ENCODE peak calls at places on chromosomes 11 and 22, in nine cellular contexts. L is right cardiac atrium; P is bronchial epithelial cell; Z is brain microvascular endothelial cell; G is mucosa of descending colon; O is RWPE2; D is CD4-positive, alpha-beta memory T cell; J is naive thymus-derived CD4-positive, alpha-beta T cell; S is tibial artery. C is an unnamed sample.

GRCh38 chr11:120025606-120026335 is 112.1 kb downstream of the TRIM29 start:
- DNase-seq in L (no peak), P (no peak), Z (no peak), G (no peak), O (no peak), D (no peak), J (no peak), S (no peak), C (no peak)

GRCh38 chr11:36672815-36673450 is 74.9 kb upstream of the RAG2 start:
- DNase-seq in L (no peak), P (peak), Z (peak), G (peak), O (no peak), D (peak), J (peak), S (no peak), C (peak)

GRCh38 chr11:76240143-76240505 is 33.8 kb upstream of the WNT11 start:
- DNase-seq in L (no peak), P (no peak), Z (no peak), G (no peak), O (no peak), D (no peak), J (no peak), S (no peak), C (no peak)

GRCh38 chr11:33598426-33599069 is 102.1 kb downstream of the C11orf91 start:
- DNase-seq in L (no peak), P (no peak), Z (no peak), G (no peak), O (no peak), D (no peak), J (no peak), S (no peak), C (no peak)

GRCh38 chr22:18954941-18955571 is 19.0 kb upstream of the PRODH start:
- DNase-seq in L (peak), P (no peak), Z (no peak), G (no peak), O (peak), D (no peak), J (no peak), S (peak), C (no peak)

GRCh38 chr22:41226728-41227655 is 13.7 kb downstream of the CHADL start:
- DNase-seq in L (no peak), P (no peak), Z (no peak), G (no peak), O (no peak), D (no peak), J (no peak), S (no peak), C (no peak)

GRCh38 chr11:64263021-64263946 is 12.0 kb downstream of the PLCB3 start:
- DNase-seq in L (no peak), P (peak), Z (peak), G (no peak), O (no peak), D (no peak), J (no peak), S (no peak), C (no peak)

GRCh38 chr11:43987384-43988039 is 45.1 kb downstream of the C11orf96 start:
- DNase-seq in L (peak), P (no peak), Z (peak), G (peak), O (no peak), D (no peak), J (no peak), S (peak), C (no peak)

GRCh38 chr22:46936378-46936916 is 174.0 kb downstream of the TBC1D22A start:
- DNase-seq in L (no peak), P (no peak), Z (no peak), G (peak), O (no peak), D (no peak), J (no peak), S (no peak), C (no peak)

GRCh38 chr11:10457901-10458300 is 2.8 kb downstream of the AMPD3 start:
- DNase-seq in L (no peak), P (no peak), Z (no peak), G (no peak), O (no peak), D (no peak), J (no peak), S (no peak), C (no peak)
- H3K4me3 ChIP-seq in L (no peak), P (no peak), Z (no peak), G (no peak), O (no peak), D (peak), J (no peak), S (no peak), C (peak)

DNA sequence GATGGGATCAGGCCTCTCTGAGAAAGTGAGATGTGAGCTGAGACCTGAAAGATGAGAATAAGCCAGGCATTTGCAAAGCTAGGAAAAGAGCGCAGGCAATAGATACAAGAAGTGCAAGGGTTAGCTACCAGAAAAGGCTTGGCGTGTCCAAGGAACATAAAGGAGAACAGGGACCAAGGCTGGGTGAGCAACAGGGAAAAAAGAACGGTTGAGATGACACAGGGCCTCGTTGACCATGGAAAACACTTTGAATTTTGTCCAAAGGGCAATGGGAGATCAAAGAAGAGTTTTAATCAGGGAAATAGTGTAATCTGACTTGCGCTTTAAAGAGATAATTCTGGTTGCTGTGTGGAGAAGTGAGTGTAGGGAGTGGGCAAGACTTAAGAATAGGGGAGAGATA is 35.0 kb downstream of the RAB30 start:
- DNase-seq in L (no peak), P (no peak), Z (no peak), G (no peak), O (no peak), D (no peak), J (no peak), S (no peak), C (no peak)
- H3K4me3 ChIP-seq in L (no peak), P (no peak), Z (no peak), G (no peak), O (no peak), D (no peak), J (no peak), S (no peak), C (no peak)

GRCh38 chr11:116790167-116791001 is 1.3 kb downstream of the APOA5 start:
- DNase-seq in L (no peak), P (no peak), Z (no peak), G (no peak), O (no peak), D (no peak), J (no peak), S (no peak), C (no peak)

GRCh38 chr11:116791002-116791812 is 472 bp downstream of the APOA5 start:
- DNase-seq in L (peak), P (peak), Z (peak), G (peak), O (no peak), D (peak), J (peak), S (peak), C (peak)

GRCh38 chr11:116792144-116792868 is 627 bp upstream of the APOA5 start:
- DNase-seq in L (no peak), P (no peak), Z (no peak), G (no peak), O (no peak), D (no peak), J (no peak), S (no peak), C (no peak)

GRCh38 chr11:116792869-116793475 is 1.3 kb upstream of the APOA5 start:
- DNase-seq in L (no peak), P (peak), Z (peak), G (no peak), O (no peak), D (no peak), J (no peak), S (no peak), C (no peak)

GRCh38 chr11:116791813-116792143 is at the start of gene APOA5:
- DNase-seq in L (no peak), P (no peak), Z (no peak), G (no peak), O (no peak), D (no peak), J (no peak), S (no peak), C (no peak)
- H3K4me3 ChIP-seq in L (no peak), P (no peak), Z (peak), G (no peak), O (no peak), D (no peak), J (no peak), S (no peak), C (no peak)

GRCh38 chr11:118789501-118790356 is 1.2 kb downstream of the DDX6 start:
- DNase-seq in L (no peak), P (peak), Z (peak), G (peak), O (no peak), D (peak), J (peak), S (peak), C (peak)

GRCh38 chr11:118791015-118791960 is at the start of gene DDX6:
- DNase-seq in L (peak), P (peak), Z (peak), G (peak), O (peak), D (peak), J (peak), S (peak), C (peak)

GRCh38 chr11:118790357-118791014 is 478 bp downstream of the DDX6 start:
- DNase-seq in L (peak), P (peak), Z (peak), G (peak), O (peak), D (peak), J (peak), S (peak), C (peak)

GRCh38 chr11:118791961-118792578 is 1.1 kb upstream of the DDX6 start:
- DNase-seq in L (no peak), P (no peak), Z (peak), G (peak), O (peak), D (peak), J (peak), S (peak), C (peak)

GRCh38 chr11:118792642-118793124 is 1.7 kb upstream of the DDX6 start:
- DNase-seq in L (peak), P (peak), Z (peak), G (peak), O (peak), D (peak), J (peak), S (peak), C (peak)
- H3K4me3 ChIP-seq in L (peak), P (peak), Z (peak), G (peak), O (peak), D (peak), J (peak), S (peak), C (peak)

GRCh38 chr11:69983897-69984438 is 94.1 kb upstream of the ANO1 start:
- DNase-seq in L (no peak), P (no peak), Z (no peak), G (no peak), O (no peak), D (no peak), J (no peak), S (no peak), C (no peak)

GRCh38 chr11:69983571-69983877 is 94.6 kb upstream of the ANO1 start:
- DNase-seq in L (no peak), P (no peak), Z (no peak), G (no peak), O (no peak), D (no peak), J (no peak), S (no peak), C (no peak)

GRCh38 chr11:69985654-69986420 is 92.3 kb upstream of the ANO1 start:
- DNase-seq in L (no peak), P (no peak), Z (no peak), G (no peak), O (no peak), D (no peak), J (no peak), S (no peak), C (no peak)

GRCh38 chr11:69985331-69985653 is 92.8 kb upstream of the ANO1 start:
- DNase-seq in L (no peak), P (no peak), Z (no peak), G (no peak), O (no peak), D (no peak), J (no peak), S (no peak), C (no peak)

DNA sequence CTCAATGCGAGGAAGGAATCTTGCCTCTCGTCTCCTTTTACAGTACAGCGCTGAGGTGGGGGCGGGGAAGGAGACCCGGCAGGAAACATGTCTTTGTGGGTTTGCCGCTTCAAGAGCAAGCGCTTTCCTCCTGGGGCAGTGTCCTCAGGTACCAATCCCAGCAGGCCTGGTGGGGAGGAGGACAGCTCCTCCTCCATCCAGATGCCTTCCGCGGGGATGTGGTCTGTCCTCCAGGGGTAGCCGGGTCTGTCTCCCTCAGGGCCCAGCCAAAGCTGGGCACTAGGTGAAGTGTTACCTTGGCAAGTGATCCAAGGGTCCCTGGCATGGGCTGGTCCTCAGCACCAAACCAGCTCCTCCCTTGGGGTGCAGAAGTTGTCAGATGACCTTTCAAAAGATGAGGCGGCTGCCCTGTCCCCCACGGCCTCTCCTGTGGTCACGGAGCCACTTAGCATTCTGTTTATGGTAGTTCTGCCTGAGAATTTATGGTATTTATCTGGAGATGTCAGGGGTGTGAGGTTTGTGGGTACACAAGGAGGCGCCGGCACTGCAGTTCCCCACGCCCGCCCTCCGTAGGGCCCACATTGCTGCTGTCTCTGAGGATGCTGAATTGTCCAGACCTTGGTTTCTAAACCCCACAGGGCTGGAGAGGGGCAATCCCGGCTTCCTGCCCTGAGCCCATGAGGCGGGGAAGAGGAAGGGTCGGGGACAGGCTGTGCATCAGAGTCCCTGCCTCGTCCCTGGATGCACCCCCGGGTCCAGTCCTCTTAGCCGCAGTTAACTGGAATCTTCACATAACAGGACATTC is 93.5 kb upstream of the ANO1 start:
- DNase-seq in L (no peak), P (no peak), Z (no peak), G (no peak), O (no peak), D (no peak), J (no peak), S (no peak), C (no peak)
- H3K4me3 ChIP-seq in L (no peak), P (no peak), Z (no peak), G (no peak), O (no peak), D (no peak), J (no peak), S (peak), C (no peak)

GRCh38 chr11:35142481-35143207 is 3.7 kb downstream of the CD44 start:
- DNase-seq in L (no peak), P (peak), Z (peak), G (peak), O (no peak), D (no peak), J (no peak), S (no peak), C (no peak)
- H3K4me3 ChIP-seq in L (no peak), P (no peak), Z (peak), G (no peak), O (peak), D (peak), J (peak), S (no peak), C (peak)

DNA sequence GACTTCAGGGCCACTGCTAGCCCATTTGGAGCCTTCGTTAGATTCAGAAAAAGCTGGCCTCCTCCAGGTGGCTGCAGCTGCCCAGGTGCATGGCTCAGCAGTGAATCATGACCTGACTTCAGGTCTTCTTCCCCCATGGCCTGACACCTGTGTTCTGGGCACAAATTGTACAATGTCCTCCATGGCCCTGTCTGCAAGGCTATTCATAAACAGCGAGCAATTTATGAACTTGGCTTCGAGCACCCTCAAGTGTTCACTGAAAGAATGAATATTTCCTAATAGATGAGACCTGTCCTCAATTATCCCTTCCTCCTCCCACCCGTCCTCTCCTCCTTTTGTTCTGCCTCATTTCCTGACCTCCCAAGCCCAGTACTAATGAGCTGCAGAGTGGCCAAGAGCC is 12.2 kb upstream of the VPS37C start:
- DNase-seq in L (no peak), P (peak), Z (no peak), G (no peak), O (no peak), D (no peak), J (no peak), S (no peak), C (no peak)
- H3K4me3 ChIP-seq in L (no peak), P (no peak), Z (no peak), G (no peak), O (no peak), D (no peak), J (no peak), S (no peak), C (no peak)

C was measured in CD4-positive, CD25-positive, alpha-beta regulatory T cell.